ENCODE peak calls at places on chromosomes 7 and 10, in four cellular contexts. V is HepG2, H is K562, I is A549. T is an unnamed sample.

GRCh38 chr10:63798599-63799498 is 277.6 kb downstream of the REEP3 start:
- DNase-seq in I (peak; percentile 24), V (peak; percentile 1), H (no peak), T (no peak)

GRCh38 chr7:24378871-24379608 is 95.0 kb downstream of the NPY start:
- DNase-seq in I (peak; percentile 5), V (no peak), H (no peak), T (no peak)

GRCh38 chr7:16814987-16815386 is 10.2 kb upstream of the AGR2 start:
- DNase-seq in V (no peak), H (no peak), I (no peak), T (no peak)

GRCh38 chr10:69409968-69410367 is 6.8 kb downstream of the TACR2 start:
- DNase-seq in V (no peak), H (no peak), I (no peak), T (peak; percentile 60)

GRCh38 chr7:81845628-81846259 is 75.9 kb upstream of the HGF start:
- DNase-seq in I (no peak), H (no peak), V (no peak), T (peak; percentile 37)

GRCh38 chr10:19843487-19843886 is 27.3 kb downstream of the PLXDC2 start:
- DNase-seq in H (no peak), I (no peak), V (no peak), T (no peak)

GRCh38 chr7:57426629-57427003 is 23.4 kb upstream of the ZNF716 start:
- DNase-seq in V (no peak), I (no peak), H (no peak), T (no peak)

GRCh38 chr10:103069453-103070331 is 123.4 kb downstream of the NT5C2 start:
- DNase-seq in I (peak; percentile 73), V (peak; percentile 41), H (peak; percentile 46), T (peak; percentile 46)

GRCh38 chr7:11706666-11707605 is 125.1 kb downstream of the THSD7A start:
- DNase-seq in I (peak; percentile 62), V (no peak), H (no peak), T (no peak)

GRCh38 chr7:42156541-42156865 is 80.5 kb downstream of the GLI3 start:
- DNase-seq in H (no peak), V (no peak), I (no peak), T (no peak)

GRCh38 chr10:125559210-125559609 is 123.8 kb downstream of the TEX36 start:
- DNase-seq in H (no peak), V (no peak), I (no peak), T (peak; percentile 8)

GRCh38 chr10:110706690-110707098 is 62.6 kb downstream of the RBM20 start:
- DNase-seq in H (no peak), I (no peak), V (no peak), T (no peak)

GRCh38 chr7:144835166-144835611 is 664 bp downstream of the TPK1 start:
- DNase-seq in V (peak; percentile 1), H (peak; percentile 32), I (peak; percentile 55), T (peak; percentile 21)

GRCh38 chr7:136677456-136678365 is 190.7 kb upstream of the CHRM2 start:
- DNase-seq in V (no peak), H (no peak), I (no peak), T (no peak)

GRCh38 chr7:3141326-3141725 is 97.7 kb upstream of the CARD11 start:
- DNase-seq in I (no peak), H (no peak), V (no peak), T (no peak)

GRCh38 chr7:44400033-44400511 is 74.7 kb upstream of the CAMK2B start:
- DNase-seq in I (no peak), V (no peak), H (no peak), T (no peak)

GRCh38 chr10:62306663-62307062 is 38.0 kb upstream of the RTKN2 start:
- DNase-seq in V (no peak), I (no peak), H (no peak), T (no peak)

GRCh38 chr7:2892571-2892970 is 48.5 kb upstream of the GNA12 start:
- DNase-seq in I (no peak), V (no peak), H (no peak), T (no peak)

GRCh38 chr7:12139421-12139820 is 71.7 kb upstream of the TMEM106B start:
- DNase-seq in I (no peak), V (no peak), H (no peak), T (no peak)

GRCh38 chr10:21807162-21807561 is 196.4 kb downstream of the DNAJC1 start:
- DNase-seq in H (peak; percentile 75), I (no peak), V (no peak), T (no peak)

GRCh38 chr10:36621346-36621745 is 504.1 kb upstream of the ANKRD30A start:
- DNase-seq in V (no peak), I (no peak), H (no peak), T (no peak)

GRCh38 chr7:115097175-115097671 is 175.3 kb downstream of the MDFIC start:
- DNase-seq in V (peak; percentile 15), I (no peak), H (no peak), T (no peak)

GRCh38 chr10:15046626-15047025 is 2.9 kb downstream of the OLAH start:
- DNase-seq in H (no peak), I (no peak), V (no peak), T (no peak)

GRCh38 chr10:58140054-58140453 is 127.6 kb downstream of the IPMK start:
- DNase-seq in V (no peak), I (no peak), H (no peak), T (no peak)

GRCh38 chr7:100444311-100445278 is 8.3 kb upstream of the PPP1R35 start:
- DNase-seq in I (peak; percentile 43), H (peak; percentile 81), V (peak; percentile 96), T (no peak)

GRCh38 chr7:84510501-84510900 is 315.9 kb upstream of the SEMA3A start:
- DNase-seq in I (no peak), H (no peak), V (no peak), T (no peak)

GRCh38 chr7:132516042-132516840 is 60.0 kb downstream of the PLXNA4 start:
- DNase-seq in V (peak; percentile 9), H (no peak), I (peak; percentile 21), T (no peak)

GRCh38 chr7:38463277-38464224 is 167.6 kb downstream of the AMPH start:
- DNase-seq in H (no peak), I (peak; percentile 7), V (no peak), T (peak; percentile 61)

GRCh38 chr7:115211171-115211570 is 289.3 kb downstream of the MDFIC start:
- DNase-seq in V (no peak), H (no peak), I (no peak), T (no peak)

GRCh38 chr10:67790534-67791408 is 47.2 kb downstream of the DNAJC12 start:
- DNase-seq in V (no peak), H (no peak), I (peak; percentile 55), T (no peak)

GRCh38 chr10:121183241-121183640 is 332.1 kb downstream of the WDR11 start:
- DNase-seq in V (no peak), H (no peak), I (no peak), T (no peak)

GRCh38 chr7:94656925-94657731 is 1.2 kb upstream of the SGCE start:
- DNase-seq in V (no peak), H (no peak), I (peak; percentile 48), T (no peak)

GRCh38 chr10:95550073-95550672 is 11.0 kb downstream of the SORBS1 start:
- DNase-seq in I (no peak), V (no peak), H (no peak), T (no peak)

GRCh38 chr7:152025077-152025936 is at the start of gene GALNT11:
- DNase-seq in V (peak; percentile 44), I (peak; percentile 83), H (peak; percentile 99), T (no peak)

GRCh38 chr7:88253640-88254039 is 33.8 kb upstream of the SRI start:
- DNase-seq in H (no peak), I (no peak), V (no peak), T (no peak)

GRCh38 chr7:106064836-106065559 is 47.1 kb downstream of the SYPL1 start:
- DNase-seq in I (peak; percentile 85), H (no peak), V (peak; percentile 78), T (no peak)

GRCh38 chr10:74383617-74384016 is 232.6 kb downstream of the ADK start:
- DNase-seq in I (no peak), V (no peak), H (no peak), T (no peak)

GRCh38 chr7:98081351-98081750 is 25.3 kb upstream of the LMTK2 start:
- DNase-seq in H (no peak), V (no peak), I (no peak), T (no peak)

DNA sequence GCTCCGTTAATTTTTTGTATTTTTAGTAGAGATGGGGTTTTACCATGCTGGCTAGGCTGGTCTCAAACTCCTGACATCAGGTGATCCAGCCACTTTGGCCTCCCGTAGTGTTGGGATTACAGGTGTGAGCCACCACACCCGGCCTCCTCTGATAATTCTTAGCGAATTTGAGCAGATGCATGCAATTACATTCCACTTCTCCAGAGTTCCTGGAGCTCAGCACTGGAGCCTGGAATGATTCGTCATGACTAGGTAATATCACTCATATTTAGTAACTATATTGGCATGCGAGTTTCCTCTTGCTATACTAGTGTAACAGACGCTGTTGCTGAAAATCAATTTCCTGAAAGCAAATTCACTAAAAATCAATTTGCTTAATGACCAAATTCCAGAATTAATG is 86.8 kb downstream of the MKX start:
- DNase-seq in I (no peak), H (no peak), V (no peak), T (no peak)
- TF ChIP-seq POLR2AphosphoS2 in I (no peak), H (no peak), V (no peak), T (no peak)

GRCh38 chr10:91528080-91528479 is 104.8 kb downstream of the PPP1R3C start:
- DNase-seq in H (no peak), I (no peak), V (no peak), T (no peak)
- TF ChIP-seq POLR2AphosphoS2 in H (no peak), I (no peak), V (no peak), T (no peak)

GRCh38 chr10:4006848-4007247 is 221.8 kb upstream of the KLF6 start:
- DNase-seq in H (no peak), I (no peak), V (no peak), T (no peak)
- TF ChIP-seq POLR2AphosphoS2 in H (no peak), I (no peak), V (no peak), T (no peak)

DNA sequence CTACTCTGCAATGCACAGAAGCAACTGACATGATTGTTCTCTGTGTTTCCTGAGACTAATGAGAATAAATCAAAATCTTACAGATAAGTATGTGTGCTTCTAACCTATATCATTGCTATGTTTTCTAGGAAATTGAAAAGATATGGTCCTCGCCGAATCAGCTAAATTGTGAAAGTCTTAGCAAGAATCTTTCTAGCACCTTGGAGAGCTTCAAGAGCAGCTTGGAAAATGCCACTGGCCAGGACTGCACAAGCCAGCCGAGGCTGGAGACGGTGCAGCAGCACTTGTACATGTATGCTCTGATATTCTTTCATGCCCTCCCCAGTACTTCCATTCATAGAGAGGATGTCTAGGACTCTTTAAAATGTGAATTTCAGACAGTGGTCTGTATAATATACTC is 124.3 kb downstream of the ABCA13 start:
- DNase-seq in I (no peak), V (no peak), H (no peak), T (no peak)
- TF ChIP-seq POLR2AphosphoS2 in I (no peak), V (no peak), H (no peak), T (no peak)

DNA sequence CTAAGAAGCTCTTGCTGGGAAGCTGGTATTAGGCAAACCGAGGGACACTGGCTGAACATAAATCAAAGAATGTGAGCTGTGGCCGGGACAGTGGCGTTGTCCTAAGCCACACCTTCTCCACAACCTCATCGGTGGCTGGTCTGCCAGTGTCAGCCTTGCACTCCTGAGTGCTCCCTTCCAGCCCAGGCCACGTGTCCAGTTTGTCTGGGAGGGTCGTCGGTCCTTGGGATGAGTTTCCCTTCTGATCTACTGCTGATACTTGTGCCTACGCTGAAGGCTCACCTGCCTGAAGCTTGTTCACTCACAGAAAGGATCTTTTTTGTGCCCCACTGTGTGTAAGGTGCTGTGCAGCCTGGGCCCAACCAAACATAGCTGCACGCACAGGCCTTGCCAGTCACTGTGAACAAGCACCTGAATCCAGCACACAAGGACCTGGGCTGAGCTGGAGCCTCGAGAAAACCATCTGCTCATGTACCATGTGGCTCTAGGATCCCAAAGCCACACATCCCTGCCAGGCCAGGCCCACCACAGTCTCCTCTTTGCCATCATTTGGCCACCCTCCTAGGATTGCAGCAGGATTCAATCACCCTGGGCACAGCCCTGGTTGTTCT is 116.1 kb downstream of the PKD1L1 start:
- DNase-seq in V (no peak), H (no peak), I (no peak), T (no peak)
- TF ChIP-seq POLR2AphosphoS2 in V (no peak), H (no peak), I (no peak), T (no peak)